ENCODE peak calls at places on chromosomes 1 and 21, in nine cellular contexts. F is stomach, P is RWPE1, T is glutamatergic neuron, S is PC-3, R is PC-9, K is cardiac muscle cell, W is fibroblast of mammary gland, H is astrocyte of the spinal cord. B is an unnamed sample.

GRCh38 chr1:55448261-55448660 is 233.1 kb upstream of the USP24 start:
- DNase-seq in F (no peak), P (no peak), T (no peak), S (peak), R (peak), K (no peak), W (no peak), H (no peak), B (no peak)

GRCh38 chr1:33248244-33248643 is 8.0 kb upstream of the ZNF362 start:
- DNase-seq in F (no peak), P (no peak), T (no peak), S (peak), R (no peak), K (no peak), W (no peak), H (no peak), B (no peak)

GRCh38 chr1:204459706-204460105 is 34.9 kb downstream of the PIK3C2B start:
- DNase-seq in F (no peak), P (no peak), T (no peak), S (no peak), R (no peak), K (no peak), W (no peak), H (no peak), B (no peak)

GRCh38 chr1:235867903-235868469 is 1.3 kb upstream of the LYST start:
- DNase-seq in F (no peak), P (no peak), T (no peak), S (no peak), R (no peak), K (no peak), W (no peak), H (no peak), B (no peak)

GRCh38 chr1:35505911-35506798 is 51.0 kb downstream of the KIAA0319L start:
- DNase-seq in F (peak), P (peak), T (no peak), S (peak), R (peak), K (no peak), W (peak), H (peak), B (no peak)

GRCh38 chr1:223556414-223557124 is 108.9 kb downstream of the CAPN8 start:
- DNase-seq in F (peak), P (peak), T (peak), S (peak), R (peak), K (peak), W (peak), H (peak), B (no peak)

GRCh38 chr1:33599516-33600115 is 127.2 kb downstream of the ZSCAN20 start:
- DNase-seq in F (no peak), P (no peak), T (peak), S (no peak), R (no peak), K (no peak), W (no peak), H (no peak), B (no peak)

GRCh38 chr1:227068883-227069282 is 128.8 kb downstream of the COQ8A start:
- DNase-seq in F (no peak), P (no peak), T (no peak), S (no peak), R (no peak), K (peak), W (no peak), H (no peak), B (no peak)

GRCh38 chr1:152110365-152110859 is 4.8 kb downstream of the TCHH start:
- DNase-seq in F (no peak), P (peak), T (peak), S (peak), R (peak), K (no peak), W (peak), H (peak), B (peak)

GRCh38 chr21:15627011-15627410 is 102.8 kb upstream of the USP25 start:
- DNase-seq in F (no peak), P (no peak), T (no peak), S (no peak), R (no peak), K (no peak), W (no peak), H (no peak), B (no peak)

GRCh38 chr1:224565186-224565585 is 50.9 kb upstream of the CNIH3 start:
- DNase-seq in F (no peak), P (peak), T (no peak), S (peak), R (peak), K (no peak), W (peak), H (peak), B (no peak)

GRCh38 chr1:7552402-7552801 is 218.7 kb upstream of the VAMP3 start:
- DNase-seq in F (no peak), P (no peak), T (peak), S (no peak), R (no peak), K (no peak), W (peak), H (no peak), B (no peak)

GRCh38 chr1:21659099-21659923 is 9.8 kb downstream of the RAP1GAP start:
- DNase-seq in F (peak), P (peak), T (peak), S (peak), R (peak), K (peak), W (peak), H (peak), B (peak)

GRCh38 chr1:218751208-218751948 is 406.2 kb downstream of the TGFB2 start:
- DNase-seq in F (no peak), P (no peak), T (no peak), S (peak), R (no peak), K (no peak), W (no peak), H (no peak), B (no peak)

GRCh38 chr1:231481289-231481688 is 47.2 kb upstream of the TSNAX start:
- DNase-seq in F (no peak), P (no peak), T (no peak), S (no peak), R (no peak), K (no peak), W (no peak), H (no peak), B (no peak)

GRCh38 chr21:21436012-21436545 is 437.9 kb downstream of the NCAM2 start:
- DNase-seq in F (no peak), P (no peak), T (no peak), S (peak), R (no peak), K (no peak), W (no peak), H (peak), B (no peak)

GRCh38 chr1:208599063-208599462 is 354.9 kb upstream of the PLXNA2 start:
- DNase-seq in F (no peak), P (no peak), T (no peak), S (no peak), R (no peak), K (no peak), W (no peak), H (no peak), B (no peak)

GRCh38 chr1:52328615-52329014 is 37.4 kb downstream of the CC2D1B start:
- DNase-seq in F (no peak), P (no peak), T (no peak), S (peak), R (no peak), K (no peak), W (no peak), H (no peak), B (no peak)

GRCh38 chr1:200739499-200740290 is 1.0 kb downstream of the CAMSAP2 start:
- DNase-seq in F (peak), P (peak), T (no peak), S (peak), R (peak), K (peak), W (peak), H (peak), B (no peak)

GRCh38 chr1:79695133-79695532 is 688.6 kb upstream of the ADGRL4 start:
- DNase-seq in F (no peak), P (no peak), T (no peak), S (no peak), R (no peak), K (no peak), W (no peak), H (no peak), B (no peak)

DNA sequence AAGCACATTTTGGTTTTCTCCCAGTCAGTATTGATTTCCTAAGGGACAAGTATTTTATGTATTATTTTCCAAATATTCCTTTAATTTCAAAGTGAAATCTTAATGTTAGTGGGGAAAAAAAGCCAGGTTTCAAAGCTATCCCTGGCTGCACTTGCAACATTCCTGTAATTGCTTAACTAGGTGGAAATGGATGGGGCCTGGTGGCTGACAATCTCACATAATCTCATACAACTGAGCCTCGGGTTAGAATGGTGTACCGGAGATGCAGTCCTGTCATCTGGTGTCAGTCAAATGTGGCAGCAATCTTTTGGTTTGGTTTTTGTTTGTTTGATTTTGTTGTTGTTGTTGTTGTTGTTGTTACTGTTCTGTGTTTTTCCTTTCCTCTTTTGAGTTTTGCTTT is 46.1 kb downstream of the KDM1A start:
- DNase-seq in F (no peak), P (no peak), T (no peak), S (no peak), R (no peak), K (no peak), W (no peak), H (no peak), B (no peak)
- TF ChIP-seq CTCF in F (no peak), P (no peak), T (no peak), S (no peak), R (no peak), K (no peak), W (no peak), H (no peak), B (no peak)

DNA sequence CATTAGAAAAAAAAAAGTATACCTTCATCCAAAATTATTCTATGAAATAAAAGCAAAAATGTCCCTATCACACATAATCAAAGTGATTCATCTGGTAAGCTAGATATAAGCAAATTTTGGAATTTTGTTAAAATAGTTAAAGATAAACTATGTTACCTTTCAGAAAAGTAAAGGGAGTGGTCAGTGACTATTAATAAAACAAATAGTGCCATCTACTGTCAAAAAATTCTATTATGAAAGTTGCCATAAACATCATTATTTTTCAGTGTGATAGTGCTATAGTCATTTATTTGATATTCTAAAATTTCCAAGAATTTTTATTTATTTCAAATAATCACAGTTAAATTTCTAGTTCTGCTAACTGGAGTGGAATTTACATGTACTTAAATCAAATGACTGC is 803.7 kb downstream of the KCNT2 start:
- DNase-seq in F (no peak), P (peak), T (no peak), S (peak), R (no peak), K (no peak), W (no peak), H (no peak), B (no peak)
- TF ChIP-seq CTCF in F (no peak), P (peak), T (no peak), S (peak), R (peak), K (no peak), W (no peak), H (no peak), B (peak)

GRCh38 chr21:40938078-40938477 is 91.1 kb upstream of the DSCAM start:
- DNase-seq in F (no peak), P (no peak), T (no peak), S (no peak), R (no peak), K (no peak), W (no peak), H (no peak), B (no peak)
- TF ChIP-seq CTCF in F (no peak), P (no peak), T (no peak), S (no peak), R (no peak), K (no peak), W (no peak), H (no peak), B (no peak)

GRCh38 chr1:82491301-82491986 is 690.7 kb downstream of the ADGRL2 start:
- DNase-seq in F (no peak), P (no peak), T (no peak), S (no peak), R (no peak), K (no peak), W (peak), H (no peak), B (no peak)

GRCh38 chr1:82485591-82486369 is 685.0 kb downstream of the ADGRL2 start:
- DNase-seq in F (no peak), P (peak), T (no peak), S (peak), R (no peak), K (peak), W (peak), H (peak), B (no peak)

GRCh38 chr1:82487778-82488177 is 687.0 kb downstream of the ADGRL2 start:
- DNase-seq in F (no peak), P (no peak), T (no peak), S (no peak), R (no peak), K (no peak), W (no peak), H (no peak), B (no peak)

GRCh38 chr1:82483146-82483545 is 682.4 kb downstream of the ADGRL2 start:
- DNase-seq in F (no peak), P (no peak), T (no peak), S (no peak), R (no peak), K (no peak), W (no peak), H (no peak), B (no peak)

DNA sequence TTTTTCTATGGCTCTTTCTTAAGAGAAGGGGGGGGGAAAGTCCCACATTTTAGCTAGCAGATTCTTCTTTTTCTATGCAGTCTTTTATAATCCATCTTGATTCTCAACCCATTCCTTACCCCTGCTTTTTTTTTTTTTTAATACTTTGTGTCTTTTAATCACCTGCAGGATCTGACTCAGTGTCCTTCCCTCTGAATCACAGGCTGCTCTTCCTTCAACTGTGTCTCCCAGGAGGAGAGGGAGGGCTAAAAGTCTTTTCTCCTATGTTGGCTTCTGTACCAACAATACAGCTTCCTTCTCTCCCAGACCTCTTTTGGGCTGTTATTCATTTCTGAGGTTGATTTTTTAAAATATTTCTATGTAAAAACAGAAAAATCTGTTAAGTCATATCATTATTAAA is 686.2 kb downstream of the ADGRL2 start:
- DNase-seq in F (no peak), P (peak), T (no peak), S (peak), R (no peak), K (no peak), W (peak), H (no peak), B (no peak)
- TF ChIP-seq CTCF in F (no peak), P (no peak), T (no peak), S (no peak), R (no peak), K (no peak), W (no peak), H (no peak), B (no peak)

GRCh38 chr21:41953249-41953830 is 478 bp downstream of the C2CD2 start:
- DNase-seq in F (peak), P (no peak), T (peak), S (peak), R (no peak), K (peak), W (no peak), H (no peak), B (no peak)

GRCh38 chr21:41952568-41953248 is 1.1 kb downstream of the C2CD2 start:
- DNase-seq in F (no peak), P (peak), T (no peak), S (peak), R (no peak), K (no peak), W (peak), H (no peak), B (no peak)

GRCh38 chr21:41955516-41955915 is 1.7 kb upstream of the C2CD2 start:
- DNase-seq in F (no peak), P (no peak), T (no peak), S (no peak), R (no peak), K (no peak), W (no peak), H (no peak), B (no peak)

GRCh38 chr21:41954654-41955499 is 1.1 kb upstream of the C2CD2 start:
- DNase-seq in F (no peak), P (no peak), T (no peak), S (no peak), R (no peak), K (no peak), W (no peak), H (no peak), B (no peak)

DNA sequence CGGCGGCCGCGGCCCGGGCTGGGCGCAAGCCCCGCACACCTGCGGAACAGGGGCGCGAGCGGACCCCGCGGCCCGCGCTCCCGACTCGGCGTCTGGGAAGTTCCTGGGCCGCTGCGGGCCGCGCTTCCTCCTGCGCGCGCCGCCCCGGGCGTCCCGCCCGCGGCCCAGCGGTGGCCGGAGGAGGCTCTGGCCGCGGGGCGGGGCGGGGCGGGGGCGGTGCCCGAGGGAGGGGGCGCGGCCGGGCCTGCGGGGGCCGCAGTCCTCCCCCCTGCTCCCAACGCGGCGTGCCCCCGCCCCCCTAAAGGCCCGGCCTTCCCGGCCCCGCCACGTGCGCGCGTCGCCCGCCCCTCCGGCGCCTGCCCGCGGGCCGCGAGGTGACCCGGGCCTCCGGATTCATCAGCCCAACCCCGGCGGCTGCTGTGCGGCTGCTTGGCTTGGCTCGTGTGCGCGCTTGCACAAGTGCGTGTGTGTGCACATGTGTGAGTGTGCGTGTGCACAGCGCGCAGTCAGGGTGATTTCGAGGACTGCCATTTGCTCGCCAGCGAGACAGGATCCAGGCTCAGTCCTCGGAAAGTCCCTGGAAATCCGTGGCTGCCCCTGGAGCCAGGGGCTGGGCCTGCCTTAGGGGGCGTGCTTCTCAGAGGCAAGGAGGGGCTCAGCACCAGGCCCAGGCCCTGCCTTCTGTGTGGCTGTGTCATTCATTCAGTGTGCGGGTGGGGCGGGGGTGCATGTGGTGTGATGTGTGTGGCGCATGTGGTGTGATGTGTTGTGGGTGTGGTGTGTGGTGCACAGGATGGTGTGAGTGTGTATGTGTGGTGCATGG is at the start of gene C2CD2:
- DNase-seq in F (peak), P (peak), T (peak), S (peak), R (no peak), K (peak), W (peak), H (peak), B (no peak)
- TF ChIP-seq CTCF in F (no peak), P (no peak), T (no peak), S (peak), R (no peak), K (no peak), W (no peak), H (peak), B (no peak)

DNA sequence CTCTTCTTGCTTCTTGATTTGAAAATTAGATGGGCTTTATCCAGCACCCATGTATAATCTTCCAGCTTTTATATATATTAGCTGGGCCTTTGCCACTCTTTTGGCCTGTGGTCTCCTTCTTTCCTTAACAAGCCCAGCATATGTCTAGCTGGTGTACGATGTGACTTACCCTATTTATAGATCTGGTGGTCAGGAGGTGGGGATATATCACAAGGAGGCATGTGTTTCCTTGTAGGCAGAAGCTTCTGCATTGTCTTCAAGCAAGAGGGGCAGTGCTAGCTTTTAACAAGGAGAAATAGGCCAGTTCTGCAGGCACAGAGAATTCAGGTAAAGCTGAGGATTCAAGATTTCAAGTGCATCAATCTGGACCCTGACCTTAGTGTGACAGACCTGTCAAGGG is 38.0 kb upstream of the DNASE2B start:
- DNase-seq in F (no peak), P (no peak), T (no peak), S (no peak), R (no peak), K (no peak), W (no peak), H (no peak), B (no peak)
- TF ChIP-seq CTCF in F (no peak), P (no peak), T (no peak), S (no peak), R (no peak), K (no peak), W (no peak), H (no peak), B (no peak)

GRCh38 chr1:70142120-70142519 is 63.3 kb downstream of the LRRC40 start:
- DNase-seq in F (no peak), P (no peak), T (no peak), S (peak), R (no peak), K (no peak), W (peak), H (peak), B (no peak)
- TF ChIP-seq CTCF in F (no peak), P (no peak), T (no peak), S (peak), R (no peak), K (peak), W (peak), H (peak), B (peak)

B was measured in type B pancreatic cell.